ENCODE peak calls at places on chromosomes 1 and 21, in eight cellular contexts. One of them, this sample, is unnamed.

GRCh38 chr1:179583869-179584268 is 7.8 kb upstream of the TDRD5 start:
- DNase-seq in activated CD4-positive, CD25-positive, alpha-beta regulatory T cell: no peak
- DNase-seq in stimulated activated naive CD8-positive, alpha-beta T cell treated with anti-CD3 and anti-CD28 coated beads, Interleukin-15, amount 100 ng/mL, for 72 hours: no peak
- DNase-seq in right lobe of liver: no peak
- DNase-seq in B cell: no peak
- DNase-seq in NCI-H524: no peak
- DNase-seq in anterior cingulate cortex: no peak
- DNase-seq in GM12891: no peak
- DNase-seq in this sample: no peak

GRCh38 chr1:116510361-116510760 is 60.5 kb downstream of the CD58 start:
- DNase-seq in activated CD4-positive, CD25-positive, alpha-beta regulatory T cell: no peak
- DNase-seq in stimulated activated naive CD8-positive, alpha-beta T cell treated with anti-CD3 and anti-CD28 coated beads, Interleukin-15, amount 100 ng/mL, for 72 hours: no peak
- DNase-seq in right lobe of liver: no peak
- DNase-seq in B cell: no peak
- DNase-seq in NCI-H524: no peak
- DNase-seq in anterior cingulate cortex: no peak
- DNase-seq in GM12891: no peak
- DNase-seq in this sample: no peak

GRCh38 chr21:37060296-37060695 is 12.6 kb downstream of the PIGP start:
- DNase-seq in activated CD4-positive, CD25-positive, alpha-beta regulatory T cell: no peak
- DNase-seq in stimulated activated naive CD8-positive, alpha-beta T cell treated with anti-CD3 and anti-CD28 coated beads, Interleukin-15, amount 100 ng/mL, for 72 hours: no peak
- DNase-seq in right lobe of liver: no peak
- DNase-seq in B cell: no peak
- DNase-seq in NCI-H524: peak; percentile 71
- DNase-seq in anterior cingulate cortex: peak; percentile 41
- DNase-seq in GM12891: no peak
- DNase-seq in this sample: no peak

GRCh38 chr1:116878804-116879477 is 30.8 kb upstream of the PTGFRN start:
- DNase-seq in activated CD4-positive, CD25-positive, alpha-beta regulatory T cell: no peak
- DNase-seq in stimulated activated naive CD8-positive, alpha-beta T cell treated with anti-CD3 and anti-CD28 coated beads, Interleukin-15, amount 100 ng/mL, for 72 hours: peak; percentile 25
- DNase-seq in right lobe of liver: no peak
- DNase-seq in B cell: no peak
- DNase-seq in NCI-H524: peak; percentile 87
- DNase-seq in anterior cingulate cortex: peak; percentile 19
- DNase-seq in GM12891: no peak
- DNase-seq in this sample: peak; percentile 32

GRCh38 chr1:234655328-234656069 is 45.5 kb upstream of the IRF2BP2 start:
- DNase-seq in activated CD4-positive, CD25-positive, alpha-beta regulatory T cell: no peak
- DNase-seq in stimulated activated naive CD8-positive, alpha-beta T cell treated with anti-CD3 and anti-CD28 coated beads, Interleukin-15, amount 100 ng/mL, for 72 hours: no peak
- DNase-seq in right lobe of liver: no peak
- DNase-seq in B cell: no peak
- DNase-seq in NCI-H524: no peak
- DNase-seq in anterior cingulate cortex: no peak
- DNase-seq in GM12891: no peak
- DNase-seq in this sample: no peak

GRCh38 chr1:90712153-90712930 is 4.8 kb downstream of the BARHL2 start:
- DNase-seq in activated CD4-positive, CD25-positive, alpha-beta regulatory T cell: no peak
- DNase-seq in stimulated activated naive CD8-positive, alpha-beta T cell treated with anti-CD3 and anti-CD28 coated beads, Interleukin-15, amount 100 ng/mL, for 72 hours: no peak
- DNase-seq in right lobe of liver: no peak
- DNase-seq in B cell: no peak
- DNase-seq in NCI-H524: no peak
- DNase-seq in anterior cingulate cortex: no peak
- DNase-seq in GM12891: no peak
- DNase-seq in this sample: peak; percentile 24

GRCh38 chr1:22829001-22829989 is 118.7 kb downstream of the EPHB2 start:
- DNase-seq in activated CD4-positive, CD25-positive, alpha-beta regulatory T cell: no peak
- DNase-seq in stimulated activated naive CD8-positive, alpha-beta T cell treated with anti-CD3 and anti-CD28 coated beads, Interleukin-15, amount 100 ng/mL, for 72 hours: no peak
- DNase-seq in right lobe of liver: no peak
- DNase-seq in B cell: no peak
- DNase-seq in NCI-H524: no peak
- DNase-seq in anterior cingulate cortex: peak; percentile 15
- DNase-seq in GM12891: no peak
- DNase-seq in this sample: no peak

GRCh38 chr1:7300893-7301292 is 470.2 kb upstream of the VAMP3 start:
- DNase-seq in activated CD4-positive, CD25-positive, alpha-beta regulatory T cell: no peak
- DNase-seq in stimulated activated naive CD8-positive, alpha-beta T cell treated with anti-CD3 and anti-CD28 coated beads, Interleukin-15, amount 100 ng/mL, for 72 hours: no peak
- DNase-seq in right lobe of liver: no peak
- DNase-seq in B cell: no peak
- DNase-seq in NCI-H524: no peak
- DNase-seq in anterior cingulate cortex: no peak
- DNase-seq in GM12891: no peak
- DNase-seq in this sample: no peak

GRCh38 chr1:201184734-201185453 is 5.7 kb upstream of the IGFN1 start:
- DNase-seq in activated CD4-positive, CD25-positive, alpha-beta regulatory T cell: no peak
- DNase-seq in stimulated activated naive CD8-positive, alpha-beta T cell treated with anti-CD3 and anti-CD28 coated beads, Interleukin-15, amount 100 ng/mL, for 72 hours: no peak
- DNase-seq in right lobe of liver: peak; percentile 52
- DNase-seq in B cell: no peak
- DNase-seq in NCI-H524: no peak
- DNase-seq in anterior cingulate cortex: peak; percentile 10
- DNase-seq in GM12891: no peak
- DNase-seq in this sample: no peak

GRCh38 chr1:215114154-215114933 is 31.8 kb downstream of the KCNK2 start:
- DNase-seq in activated CD4-positive, CD25-positive, alpha-beta regulatory T cell: no peak
- DNase-seq in stimulated activated naive CD8-positive, alpha-beta T cell treated with anti-CD3 and anti-CD28 coated beads, Interleukin-15, amount 100 ng/mL, for 72 hours: no peak
- DNase-seq in right lobe of liver: no peak
- DNase-seq in B cell: no peak
- DNase-seq in NCI-H524: no peak
- DNase-seq in anterior cingulate cortex: no peak
- DNase-seq in GM12891: no peak
- DNase-seq in this sample: no peak

GRCh38 chr1:45522324-45523104 is 830 bp upstream of the PRDX1 start:
- DNase-seq in activated CD4-positive, CD25-positive, alpha-beta regulatory T cell: no peak
- DNase-seq in stimulated activated naive CD8-positive, alpha-beta T cell treated with anti-CD3 and anti-CD28 coated beads, Interleukin-15, amount 100 ng/mL, for 72 hours: no peak
- DNase-seq in right lobe of liver: peak; percentile 73
- DNase-seq in B cell: no peak
- DNase-seq in NCI-H524: no peak
- DNase-seq in anterior cingulate cortex: no peak
- DNase-seq in GM12891: no peak
- DNase-seq in this sample: peak; percentile 56

GRCh38 chr1:89894210-89894668 is 73.4 kb downstream of the LRRC8D start:
- DNase-seq in activated CD4-positive, CD25-positive, alpha-beta regulatory T cell: no peak
- DNase-seq in stimulated activated naive CD8-positive, alpha-beta T cell treated with anti-CD3 and anti-CD28 coated beads, Interleukin-15, amount 100 ng/mL, for 72 hours: no peak
- DNase-seq in right lobe of liver: no peak
- DNase-seq in B cell: no peak
- DNase-seq in NCI-H524: no peak
- DNase-seq in anterior cingulate cortex: no peak
- DNase-seq in GM12891: no peak
- DNase-seq in this sample: no peak

GRCh38 chr1:204618148-204618760 is 67.3 kb downstream of the LRRN2 start:
- DNase-seq in activated CD4-positive, CD25-positive, alpha-beta regulatory T cell: no peak
- DNase-seq in stimulated activated naive CD8-positive, alpha-beta T cell treated with anti-CD3 and anti-CD28 coated beads, Interleukin-15, amount 100 ng/mL, for 72 hours: no peak
- DNase-seq in right lobe of liver: no peak
- DNase-seq in B cell: no peak
- DNase-seq in NCI-H524: no peak
- DNase-seq in anterior cingulate cortex: no peak
- DNase-seq in GM12891: no peak
- DNase-seq in this sample: no peak

GRCh38 chr1:235834620-235835019 is 32.1 kb downstream of the LYST start:
- DNase-seq in activated CD4-positive, CD25-positive, alpha-beta regulatory T cell: no peak
- DNase-seq in stimulated activated naive CD8-positive, alpha-beta T cell treated with anti-CD3 and anti-CD28 coated beads, Interleukin-15, amount 100 ng/mL, for 72 hours: no peak
- DNase-seq in right lobe of liver: no peak
- DNase-seq in B cell: no peak
- DNase-seq in NCI-H524: no peak
- DNase-seq in anterior cingulate cortex: no peak
- DNase-seq in GM12891: no peak
- DNase-seq in this sample: no peak

GRCh38 chr1:62045579-62045978 is 149.1 kb upstream of the L1TD1 start:
- DNase-seq in activated CD4-positive, CD25-positive, alpha-beta regulatory T cell: no peak
- DNase-seq in stimulated activated naive CD8-positive, alpha-beta T cell treated with anti-CD3 and anti-CD28 coated beads, Interleukin-15, amount 100 ng/mL, for 72 hours: no peak
- DNase-seq in right lobe of liver: no peak
- DNase-seq in B cell: no peak
- DNase-seq in NCI-H524: peak; percentile 99
- DNase-seq in anterior cingulate cortex: no peak
- DNase-seq in GM12891: no peak
- DNase-seq in this sample: no peak

GRCh38 chr1:44326821-44327465 is 28.1 kb downstream of the ERI3 start:
- DNase-seq in activated CD4-positive, CD25-positive, alpha-beta regulatory T cell: no peak
- DNase-seq in stimulated activated naive CD8-positive, alpha-beta T cell treated with anti-CD3 and anti-CD28 coated beads, Interleukin-15, amount 100 ng/mL, for 72 hours: no peak
- DNase-seq in right lobe of liver: no peak
- DNase-seq in B cell: no peak
- DNase-seq in NCI-H524: no peak
- DNase-seq in anterior cingulate cortex: no peak
- DNase-seq in GM12891: no peak
- DNase-seq in this sample: no peak

GRCh38 chr1:54273092-54273836 is 73.3 kb downstream of the MRPL37 start:
- DNase-seq in activated CD4-positive, CD25-positive, alpha-beta regulatory T cell: no peak
- DNase-seq in stimulated activated naive CD8-positive, alpha-beta T cell treated with anti-CD3 and anti-CD28 coated beads, Interleukin-15, amount 100 ng/mL, for 72 hours: no peak
- DNase-seq in right lobe of liver: peak; percentile 97
- DNase-seq in B cell: no peak
- DNase-seq in NCI-H524: peak; percentile 90
- DNase-seq in anterior cingulate cortex: peak; percentile 66
- DNase-seq in GM12891: no peak
- DNase-seq in this sample: no peak

GRCh38 chr1:1187938-1188337 is 14.3 kb downstream of the TTLL10 start:
- DNase-seq in activated CD4-positive, CD25-positive, alpha-beta regulatory T cell: no peak
- DNase-seq in stimulated activated naive CD8-positive, alpha-beta T cell treated with anti-CD3 and anti-CD28 coated beads, Interleukin-15, amount 100 ng/mL, for 72 hours: no peak
- DNase-seq in right lobe of liver: no peak
- DNase-seq in B cell: no peak
- DNase-seq in NCI-H524: no peak
- DNase-seq in anterior cingulate cortex: no peak
- DNase-seq in GM12891: no peak
- DNase-seq in this sample: no peak

GRCh38 chr1:175287377-175287776 is 94.8 kb upstream of the KIAA0040 start:
- DNase-seq in activated CD4-positive, CD25-positive, alpha-beta regulatory T cell: no peak
- DNase-seq in stimulated activated naive CD8-positive, alpha-beta T cell treated with anti-CD3 and anti-CD28 coated beads, Interleukin-15, amount 100 ng/mL, for 72 hours: peak; percentile 10
- DNase-seq in right lobe of liver: no peak
- DNase-seq in B cell: peak; percentile 41
- DNase-seq in NCI-H524: no peak
- DNase-seq in anterior cingulate cortex: no peak
- DNase-seq in GM12891: no peak
- DNase-seq in this sample: peak; percentile 25

GRCh38 chr1:153611024-153611352 is 1.9 kb downstream of the S100A16 start:
- DNase-seq in activated CD4-positive, CD25-positive, alpha-beta regulatory T cell: no peak
- DNase-seq in stimulated activated naive CD8-positive, alpha-beta T cell treated with anti-CD3 and anti-CD28 coated beads, Interleukin-15, amount 100 ng/mL, for 72 hours: no peak
- DNase-seq in right lobe of liver: no peak
- DNase-seq in B cell: no peak
- DNase-seq in NCI-H524: no peak
- DNase-seq in anterior cingulate cortex: no peak
- DNase-seq in GM12891: no peak
- DNase-seq in this sample: no peak

GRCh38 chr1:213728593-213729536 is 258.9 kb upstream of the PROX1 start:
- DNase-seq in activated CD4-positive, CD25-positive, alpha-beta regulatory T cell: no peak
- DNase-seq in stimulated activated naive CD8-positive, alpha-beta T cell treated with anti-CD3 and anti-CD28 coated beads, Interleukin-15, amount 100 ng/mL, for 72 hours: no peak
- DNase-seq in right lobe of liver: peak; percentile 76
- DNase-seq in B cell: no peak
- DNase-seq in NCI-H524: no peak
- DNase-seq in anterior cingulate cortex: no peak
- DNase-seq in GM12891: no peak
- DNase-seq in this sample: no peak

GRCh38 chr1:85240659-85241058 is 18.8 kb downstream of the C1orf52 start:
- DNase-seq in activated CD4-positive, CD25-positive, alpha-beta regulatory T cell: no peak
- DNase-seq in stimulated activated naive CD8-positive, alpha-beta T cell treated with anti-CD3 and anti-CD28 coated beads, Interleukin-15, amount 100 ng/mL, for 72 hours: no peak
- DNase-seq in right lobe of liver: no peak
- DNase-seq in B cell: no peak
- DNase-seq in NCI-H524: no peak
- DNase-seq in anterior cingulate cortex: no peak
- DNase-seq in GM12891: no peak
- DNase-seq in this sample: no peak

GRCh38 chr1:227890451-227891222 is 57.1 kb downstream of the WNT9A start:
- DNase-seq in activated CD4-positive, CD25-positive, alpha-beta regulatory T cell: no peak
- DNase-seq in stimulated activated naive CD8-positive, alpha-beta T cell treated with anti-CD3 and anti-CD28 coated beads, Interleukin-15, amount 100 ng/mL, for 72 hours: no peak
- DNase-seq in right lobe of liver: no peak
- DNase-seq in B cell: no peak
- DNase-seq in NCI-H524: no peak
- DNase-seq in anterior cingulate cortex: no peak
- DNase-seq in GM12891: peak; percentile 16
- DNase-seq in this sample: no peak

GRCh38 chr1:194929376-194929775 is 1678.9 kb downstream of the KCNT2 start:
- DNase-seq in activated CD4-positive, CD25-positive, alpha-beta regulatory T cell: no peak
- DNase-seq in stimulated activated naive CD8-positive, alpha-beta T cell treated with anti-CD3 and anti-CD28 coated beads, Interleukin-15, amount 100 ng/mL, for 72 hours: no peak
- DNase-seq in right lobe of liver: no peak
- DNase-seq in B cell: no peak
- DNase-seq in NCI-H524: no peak
- DNase-seq in anterior cingulate cortex: no peak
- DNase-seq in GM12891: no peak
- DNase-seq in this sample: no peak

GRCh38 chr1:230458509-230458908 is 32.4 kb upstream of the PGBD5 start:
- DNase-seq in activated CD4-positive, CD25-positive, alpha-beta regulatory T cell: no peak
- DNase-seq in stimulated activated naive CD8-positive, alpha-beta T cell treated with anti-CD3 and anti-CD28 coated beads, Interleukin-15, amount 100 ng/mL, for 72 hours: no peak
- DNase-seq in right lobe of liver: no peak
- DNase-seq in B cell: no peak
- DNase-seq in NCI-H524: no peak
- DNase-seq in anterior cingulate cortex: no peak
- DNase-seq in GM12891: no peak
- DNase-seq in this sample: no peak

GRCh38 chr1:47835409-47835808 is 161.8 kb downstream of the TRABD2B start:
- DNase-seq in activated CD4-positive, CD25-positive, alpha-beta regulatory T cell: no peak
- DNase-seq in stimulated activated naive CD8-positive, alpha-beta T cell treated with anti-CD3 and anti-CD28 coated beads, Interleukin-15, amount 100 ng/mL, for 72 hours: no peak
- DNase-seq in right lobe of liver: no peak
- DNase-seq in B cell: no peak
- DNase-seq in NCI-H524: no peak
- DNase-seq in anterior cingulate cortex: no peak
- DNase-seq in GM12891: no peak
- DNase-seq in this sample: no peak

GRCh38 chr1:53435151-53435550 is 24.0 kb upstream of the DMRTB1 start:
- DNase-seq in activated CD4-positive, CD25-positive, alpha-beta regulatory T cell: no peak
- DNase-seq in stimulated activated naive CD8-positive, alpha-beta T cell treated with anti-CD3 and anti-CD28 coated beads, Interleukin-15, amount 100 ng/mL, for 72 hours: no peak
- DNase-seq in right lobe of liver: no peak
- DNase-seq in B cell: no peak
- DNase-seq in NCI-H524: no peak
- DNase-seq in anterior cingulate cortex: no peak
- DNase-seq in GM12891: no peak
- DNase-seq in this sample: no peak

GRCh38 chr1:166730299-166730888 is 108.9 kb upstream of the POGK start:
- DNase-seq in activated CD4-positive, CD25-positive, alpha-beta regulatory T cell: no peak
- DNase-seq in stimulated activated naive CD8-positive, alpha-beta T cell treated with anti-CD3 and anti-CD28 coated beads, Interleukin-15, amount 100 ng/mL, for 72 hours: no peak
- DNase-seq in right lobe of liver: no peak
- DNase-seq in B cell: no peak
- DNase-seq in NCI-H524: no peak
- DNase-seq in anterior cingulate cortex: no peak
- DNase-seq in GM12891: no peak
- DNase-seq in this sample: no peak

GRCh38 chr1:35390600-35391494 is 122.3 kb downstream of the ZMYM4 start:
- DNase-seq in activated CD4-positive, CD25-positive, alpha-beta regulatory T cell: no peak
- DNase-seq in stimulated activated naive CD8-positive, alpha-beta T cell treated with anti-CD3 and anti-CD28 coated beads, Interleukin-15, amount 100 ng/mL, for 72 hours: no peak
- DNase-seq in right lobe of liver: no peak
- DNase-seq in B cell: no peak
- DNase-seq in NCI-H524: no peak
- DNase-seq in anterior cingulate cortex: no peak
- DNase-seq in GM12891: no peak
- DNase-seq in this sample: no peak

GRCh38 chr1:210541680-210542358 is 213.1 kb downstream of the HHAT start:
- DNase-seq in activated CD4-positive, CD25-positive, alpha-beta regulatory T cell: no peak
- DNase-seq in stimulated activated naive CD8-positive, alpha-beta T cell treated with anti-CD3 and anti-CD28 coated beads, Interleukin-15, amount 100 ng/mL, for 72 hours: no peak
- DNase-seq in right lobe of liver: no peak
- DNase-seq in B cell: no peak
- DNase-seq in NCI-H524: no peak
- DNase-seq in anterior cingulate cortex: no peak
- DNase-seq in GM12891: no peak
- DNase-seq in this sample: no peak

GRCh38 chr1:12539705-12540579 is 78.1 kb downstream of the DHRS3 start:
- DNase-seq in activated CD4-positive, CD25-positive, alpha-beta regulatory T cell: no peak
- DNase-seq in stimulated activated naive CD8-positive, alpha-beta T cell treated with anti-CD3 and anti-CD28 coated beads, Interleukin-15, amount 100 ng/mL, for 72 hours: no peak
- DNase-seq in right lobe of liver: peak; percentile 68
- DNase-seq in B cell: no peak
- DNase-seq in NCI-H524: no peak
- DNase-seq in anterior cingulate cortex: no peak
- DNase-seq in GM12891: no peak
- DNase-seq in this sample: no peak

GRCh38 chr1:115676498-115677171 is 34.9 kb downstream of the VANGL1 start:
- DNase-seq in activated CD4-positive, CD25-positive, alpha-beta regulatory T cell: no peak
- DNase-seq in stimulated activated naive CD8-positive, alpha-beta T cell treated with anti-CD3 and anti-CD28 coated beads, Interleukin-15, amount 100 ng/mL, for 72 hours: no peak
- DNase-seq in right lobe of liver: no peak
- DNase-seq in B cell: no peak
- DNase-seq in NCI-H524: no peak
- DNase-seq in anterior cingulate cortex: no peak
- DNase-seq in GM12891: no peak
- DNase-seq in this sample: no peak

GRCh38 chr1:7089485-7089884 is 304.2 kb downstream of the CAMTA1 start:
- DNase-seq in activated CD4-positive, CD25-positive, alpha-beta regulatory T cell: no peak
- DNase-seq in stimulated activated naive CD8-positive, alpha-beta T cell treated with anti-CD3 and anti-CD28 coated beads, Interleukin-15, amount 100 ng/mL, for 72 hours: no peak
- DNase-seq in right lobe of liver: no peak
- DNase-seq in B cell: no peak
- DNase-seq in NCI-H524: no peak
- DNase-seq in anterior cingulate cortex: no peak
- DNase-seq in GM12891: no peak
- DNase-seq in this sample: no peak

GRCh38 chr21:35149698-35150097 is 100.6 kb upstream of the RUNX1 start:
- DNase-seq in activated CD4-positive, CD25-positive, alpha-beta regulatory T cell: no peak
- DNase-seq in stimulated activated naive CD8-positive, alpha-beta T cell treated with anti-CD3 and anti-CD28 coated beads, Interleukin-15, amount 100 ng/mL, for 72 hours: no peak
- DNase-seq in right lobe of liver: no peak
- DNase-seq in B cell: no peak
- DNase-seq in NCI-H524: no peak
- DNase-seq in anterior cingulate cortex: no peak
- DNase-seq in GM12891: no peak
- DNase-seq in this sample: no peak